ENCODE peak calls at places on chromosomes 13 and 19, in five cellular contexts. P is GDM1, U is fibroblast of lung, T is fibroblast of mammary gland, V is RWPE1. K is an unnamed sample.

GRCh38 chr13:20402881-20403280 is 122.8 kb downstream of the CRYL1 start:
- DNase-seq in U (no peak), P (no peak), T (no peak), V (no peak), K (no peak)

GRCh38 chr13:30863231-30863630 is 42.8 kb upstream of the MEDAG start:
- DNase-seq in V (no peak), U (no peak), P (no peak), T (no peak), K (no peak)

GRCh38 chr13:76307157-76307556 is 579.0 kb downstream of the KCTD12 start:
- DNase-seq in U (peak), P (no peak), T (no peak), V (no peak), K (no peak)

GRCh38 chr19:32363175-32363574 is 17.8 kb downstream of the ZNF507 start:
- DNase-seq in U (peak), T (no peak), P (no peak), V (no peak), K (no peak)

GRCh38 chr13:65188691-65189090 is 2041.4 kb downstream of the PCDH9 start:
- DNase-seq in T (no peak), V (no peak), P (no peak), U (no peak), K (no peak)

GRCh38 chr19:38251564-38252051 is 4.6 kb downstream of the PPP1R14A start:
- DNase-seq in T (no peak), V (no peak), P (peak), U (peak), K (no peak)

GRCh38 chr19:46839752-46840151 is 10.9 kb downstream of the AP2S1 start:
- DNase-seq in P (no peak), T (no peak), U (no peak), V (no peak), K (no peak)

GRCh38 chr19:10919352-10920287 is 8.8 kb downstream of the YIPF2 start:
- DNase-seq in P (no peak), T (no peak), V (no peak), U (no peak), K (no peak)

GRCh38 chr19:2013683-2013961 is 1.9 kb downstream of the BTBD2 start:
- DNase-seq in U (no peak), P (no peak), V (no peak), T (no peak), K (no peak)

GRCh38 chr19:49864890-49865289 is 2.5 kb downstream of the PNKP start:
- DNase-seq in V (no peak), T (no peak), P (no peak), U (no peak), K (no peak)

GRCh38 chr13:79904581-79904980 is 423.6 kb downstream of the NDFIP2 start:
- DNase-seq in P (no peak), U (no peak), V (no peak), T (no peak), K (no peak)

GRCh38 chr13:52447815-52448552 is 2.5 kb downstream of the VPS36 start:
- DNase-seq in V (no peak), U (no peak), T (no peak), P (no peak), K (no peak)

GRCh38 chr19:6125571-6125989 is 9.9 kb upstream of the ACSBG2 start:
- DNase-seq in V (peak), P (peak), T (peak), U (peak), K (peak)

GRCh38 chr19:49558591-49558990 is 21.8 kb downstream of the NOSIP start:
- DNase-seq in U (no peak), V (no peak), P (no peak), T (no peak), K (no peak)

GRCh38 chr19:33484226-33484774 is 37.3 kb downstream of the PEPD start:
- DNase-seq in P (no peak), U (no peak), T (no peak), V (no peak), K (no peak)

GRCh38 chr19:43532571-43532961 is 422 bp upstream of the ZNF575 start:
- DNase-seq in U (no peak), V (peak), P (peak), T (no peak), K (no peak)

GRCh38 chr13:113907637-113908617 is 44.1 kb upstream of the GAS6 start:
- DNase-seq in V (peak), T (peak), P (no peak), U (peak), K (no peak)

GRCh38 chr19:42113641-42114348 is 18.5 kb downstream of the POU2F2 start:
- DNase-seq in P (no peak), V (peak), U (peak), T (peak), K (peak)